ENCODE peak calls at places on chromosome 6, in four cellular contexts. F is progenitor cell of endocrine pancreas, X is heart left ventricle, S is IMR-90. W is an unnamed sample.

GRCh38 chr6:28839443-28840120 is 84.2 kb downstream of the TRIM27 start:
- DNase-seq in F (no peak), X (no peak), S (no peak), W (no peak)

GRCh38 chr6:44649365-44650025 is 262.0 kb downstream of the CDC5L start:
- DNase-seq in F (no peak), X (no peak), S (peak; percentile 61), W (no peak)

GRCh38 chr6:145360865-145361264 is 374.5 kb downstream of the EPM2A start:
- DNase-seq in F (no peak), X (no peak), S (no peak), W (no peak)

GRCh38 chr6:124780621-124781020 is 181.6 kb upstream of the RNF217 start:
- DNase-seq in F (no peak), X (no peak), S (no peak), W (no peak)

GRCh38 chr6:125101656-125102055 is 51.9 kb upstream of the TPD52L1 start:
- DNase-seq in F (no peak), X (no peak), S (peak; percentile 14), W (no peak)

GRCh38 chr6:143678980-143679379 is 1.2 kb downstream of the PHACTR2 start:
- DNase-seq in F (no peak), X (no peak), S (no peak), W (no peak)

GRCh38 chr6:148693882-148694484 is 52.8 kb upstream of the UST start:
- DNase-seq in F (no peak), X (no peak), S (no peak), W (no peak)

GRCh38 chr6:138572200-138572875 is 73.0 kb upstream of the NHSL1 start:
- DNase-seq in F (peak; percentile 68), X (peak; percentile 68), S (peak; percentile 91), W (no peak)

GRCh38 chr6:27255866-27256265 is 8.4 kb downstream of the PRSS16 start:
- DNase-seq in F (no peak), X (no peak), S (no peak), W (no peak)

GRCh38 chr6:38143191-38144154 is 323.9 kb downstream of the ZFAND3 start:
- DNase-seq in F (no peak), X (no peak), S (no peak), W (no peak)

GRCh38 chr6:90978046-90978445 is 391.2 kb upstream of the MAP3K7 start:
- DNase-seq in F (no peak), X (no peak), S (no peak), W (no peak)

GRCh38 chr6:44254957-44255808 is 2.1 kb downstream of the SLC35B2 start:
- DNase-seq in F (no peak), X (no peak), S (no peak), W (no peak)

GRCh38 chr6:80021591-80021990 is 17.1 kb downstream of the TTK start:
- DNase-seq in F (no peak), X (no peak), S (no peak), W (no peak)

DNA sequence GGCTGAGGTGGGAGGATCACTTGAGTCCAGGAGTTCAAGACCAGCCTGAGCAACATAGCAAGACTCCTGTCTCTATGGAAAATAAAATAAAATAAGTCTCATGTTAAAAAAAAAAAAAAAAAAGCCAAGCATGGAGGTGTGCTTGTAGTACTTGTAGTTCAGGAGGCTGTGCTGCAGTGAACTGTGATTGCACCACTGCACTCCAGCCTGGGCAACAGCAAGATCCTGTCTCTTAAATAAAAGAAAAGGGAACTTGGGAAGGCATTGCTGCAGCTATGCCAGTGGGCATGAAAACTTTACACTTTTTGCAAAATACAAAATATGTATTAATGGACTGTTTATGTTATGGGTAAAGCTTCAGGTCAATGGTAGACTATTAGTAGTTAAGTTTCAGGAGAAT is 37.5 kb upstream of the REV3L start:
- DNase-seq in F (no peak), X (no peak), S (no peak), W (no peak)
- TF ChIP-seq CTCF in F (no peak), X (no peak), S (no peak), W (no peak)

DNA sequence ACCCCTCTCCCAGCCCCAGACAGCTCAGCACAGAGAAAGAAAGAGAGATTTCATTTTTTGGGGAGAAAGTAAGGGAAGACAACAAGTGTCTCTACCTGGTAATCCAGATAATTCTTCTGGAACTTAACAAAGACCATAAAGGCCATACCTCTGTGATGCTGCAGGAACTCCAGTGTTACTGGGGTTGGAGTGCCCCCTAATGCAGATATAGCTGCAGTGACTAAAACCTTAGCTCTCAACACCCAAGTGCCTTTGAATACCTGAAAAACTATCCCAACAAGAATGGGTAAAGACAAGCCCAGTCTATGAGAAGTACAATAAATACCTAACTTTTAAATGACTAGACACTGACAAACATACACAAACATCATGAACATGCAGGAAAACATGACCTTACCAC is 365.3 kb upstream of the PTCHD4 start:
- DNase-seq in F (no peak), X (no peak), S (peak; percentile 30), W (no peak)
- TF ChIP-seq CTCF in F (peak; percentile 36), X (no peak), S (peak; percentile 57), W (peak; percentile 10)

DNA sequence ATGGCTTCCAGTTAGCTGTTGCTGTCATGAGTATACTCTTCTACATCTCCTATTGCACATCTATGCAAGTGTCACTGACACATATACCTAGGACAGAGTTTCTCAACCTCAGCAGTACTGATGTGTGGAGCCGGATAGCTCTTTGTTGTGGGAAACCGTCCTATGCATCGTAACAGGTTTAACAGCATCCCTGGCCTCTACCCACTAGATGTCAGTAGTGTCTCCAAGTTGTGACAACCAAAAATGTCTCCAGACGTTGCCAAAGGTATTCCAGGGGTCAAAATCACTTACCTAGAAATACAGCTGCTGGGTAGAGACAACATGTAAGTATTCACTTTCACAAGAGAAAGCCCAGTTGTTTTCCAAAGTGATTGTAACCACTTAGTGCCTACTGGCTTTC is 637.6 kb downstream of the RNF144B start:
- DNase-seq in F (no peak), X (no peak), S (peak; percentile 15), W (no peak)
- TF ChIP-seq CTCF in F (peak; percentile 55), X (peak; percentile 52), S (peak; percentile 41), W (peak; percentile 36)

DNA sequence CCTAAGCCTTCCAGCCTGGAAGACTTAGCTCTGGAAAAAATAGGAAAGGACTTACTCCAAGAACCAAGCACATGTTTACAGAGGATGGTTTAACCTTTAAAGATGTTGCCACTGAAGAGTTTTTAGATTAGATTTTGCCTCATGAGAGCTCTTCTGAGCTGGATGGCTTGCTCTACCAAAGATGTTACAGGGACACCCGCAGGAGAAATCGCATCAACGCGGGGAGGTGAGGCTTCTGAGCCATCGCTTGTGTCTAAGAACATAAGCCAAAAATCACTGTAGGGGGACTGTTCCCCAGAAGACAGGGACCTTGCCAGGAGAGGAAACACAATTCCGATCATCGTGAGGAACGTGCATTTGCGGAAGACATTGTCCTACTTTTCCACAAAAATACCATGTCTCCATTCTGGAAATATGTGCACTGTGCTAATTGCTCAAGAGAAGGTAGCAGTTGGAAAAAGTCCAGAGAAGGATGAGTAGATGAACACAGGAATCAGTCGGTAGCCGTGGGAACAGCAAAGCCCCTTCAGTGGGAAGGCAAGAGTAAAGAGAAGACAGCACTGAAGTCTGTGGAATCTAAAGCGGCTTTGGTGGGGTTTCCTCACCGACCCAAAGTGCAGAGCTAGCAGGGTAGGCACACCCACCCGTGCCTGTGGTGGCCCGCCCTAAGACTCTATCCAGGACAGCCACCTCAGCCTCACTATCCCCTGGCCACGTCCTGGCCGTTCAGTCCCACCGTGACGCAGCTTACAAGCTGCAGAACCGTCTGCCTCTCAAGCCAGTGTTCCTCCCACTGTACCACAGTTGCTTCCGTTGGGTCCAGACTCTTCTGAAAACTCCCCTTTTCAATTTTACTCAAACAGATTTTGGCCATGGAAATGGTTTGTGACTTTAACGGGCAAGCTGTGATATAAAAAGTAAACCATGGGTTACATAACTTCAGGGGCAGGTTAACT is 334.8 kb downstream of the NRN1 start:
- DNase-seq in F (no peak), X (no peak), S (no peak), W (no peak)
- TF ChIP-seq CTCF in F (no peak), X (no peak), S (no peak), W (no peak)

GRCh38 chr6:776394-777041 is 83.6 kb upstream of the EXOC2 start:
- DNase-seq in F (no peak), X (no peak), S (no peak), W (no peak)
- TF ChIP-seq CTCF in F (no peak), X (no peak), S (no peak), W (no peak)

DNA sequence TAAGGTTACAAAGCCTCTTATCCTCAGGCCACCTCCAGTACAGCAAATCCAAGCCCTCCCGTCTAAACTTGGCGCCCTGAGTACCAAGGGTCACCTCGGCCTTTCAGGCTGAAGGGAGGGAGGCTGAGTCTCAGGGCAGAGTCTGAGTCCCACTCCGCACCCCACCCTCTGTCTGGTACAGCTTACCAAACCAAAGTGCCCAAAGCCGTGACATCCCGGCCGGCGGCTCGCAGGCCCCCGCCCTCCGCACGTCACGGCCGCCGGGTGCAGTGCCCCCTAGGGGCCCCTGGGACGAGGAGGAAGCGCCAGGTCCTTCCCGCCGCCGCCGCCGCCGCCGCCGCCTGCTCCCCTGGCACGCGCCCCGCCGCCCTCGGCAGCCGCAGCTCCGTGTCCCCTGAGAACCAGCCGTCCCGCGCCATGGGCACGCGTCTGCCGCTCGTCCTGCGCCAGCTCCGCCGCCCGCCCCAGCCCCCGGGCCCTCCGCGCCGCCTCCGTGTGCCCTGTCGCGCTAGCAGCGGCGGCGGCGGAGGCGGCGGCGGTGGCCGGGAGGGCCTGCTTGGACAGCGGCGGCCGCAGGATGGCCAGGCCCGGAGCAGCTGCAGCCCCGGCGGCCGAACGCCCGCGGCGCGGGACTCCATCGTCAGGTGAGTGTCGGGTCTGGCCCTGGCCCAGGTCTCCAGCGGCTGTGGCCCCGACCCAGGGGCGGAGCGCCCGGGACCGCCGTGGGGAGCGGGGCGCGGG is at the start of gene MTHFD1L:
- DNase-seq in F (peak; percentile 68), X (peak; percentile 86), S (peak; percentile 91), W (peak; percentile 81)
- TF ChIP-seq CTCF in F (peak; percentile 70), X (peak; percentile 47), S (peak; percentile 67), W (peak; percentile 42)

GRCh38 chr6:82337688-82338257 is 25.8 kb upstream of the TPBG start:
- DNase-seq in F (no peak), X (no peak), S (no peak), W (no peak)
- TF ChIP-seq CTCF in F (no peak), X (no peak), S (no peak), W (no peak)

GRCh38 chr6:164035912-164036485 is 621.5 kb downstream of the QKI start:
- DNase-seq in F (no peak), X (no peak), S (no peak), W (no peak)
- TF ChIP-seq CTCF in F (no peak), X (no peak), S (no peak), W (no peak)

GRCh38 chr6:46706464-46706863 is 18.8 kb downstream of the TDRD6 start:
- DNase-seq in F (no peak), X (no peak), S (no peak), W (no peak)

GRCh38 chr6:46704562-46704961 is 16.9 kb downstream of the TDRD6 start:
- DNase-seq in F (no peak), X (no peak), S (no peak), W (no peak)
- TF ChIP-seq CTCF in F (no peak), X (peak; percentile 18), S (no peak), W (peak; percentile 48)